ENCODE peak calls at places on chromosome 6, in four cellular contexts. C is GM23338, D is GM12878, Z is ascending aorta. H is an unnamed sample. For H3K27me3, the result is how much of the 10 kb centered on the place peaks cover.

GRCh38 chr6:149094934-149095341 is 222.6 kb upstream of the TAB2 start:
- DNase-seq in C (no peak), D (no peak), Z (no peak), H (no peak)

GRCh38 chr6:13391537-13391936 is 63.2 kb upstream of the TBC1D7 start:
- DNase-seq in Z (no peak), D (no peak), C (no peak), H (no peak)

GRCh38 chr6:54194067-54194466 is 82.8 kb downstream of the MLIP start:
- DNase-seq in D (no peak), C (peak), Z (no peak), H (no peak)

GRCh38 chr6:11609324-11610071 is 71.9 kb downstream of the TMEM170B start:
- DNase-seq in D (no peak), Z (peak), C (peak), H (no peak)

GRCh38 chr6:40894962-40895799 is 143.8 kb downstream of the UNC5CL start:
- DNase-seq in Z (no peak), D (no peak), C (peak), H (no peak)

GRCh38 chr6:79630883-79631799 is at the start of gene SH3BGRL2:
- DNase-seq in C (peak), Z (peak), D (no peak), H (peak)

GRCh38 chr6:81713205-81713604 is 39.3 kb downstream of the TENT5A start:
- DNase-seq in C (no peak), Z (no peak), D (no peak), H (no peak)

GRCh38 chr6:25601797-25602679 is 50.0 kb upstream of the SCGN start:
- DNase-seq in Z (no peak), D (no peak), C (peak), H (no peak)

GRCh38 chr6:121617388-121617787 is 181.9 kb downstream of the GJA1 start:
- DNase-seq in D (no peak), Z (no peak), C (no peak), H (no peak)

GRCh38 chr6:118644007-118644406 is 7.4 kb downstream of the CEP85L start:
- DNase-seq in Z (no peak), C (no peak), D (no peak), H (no peak)

GRCh38 chr6:124927806-124928205 is 34.4 kb upstream of the RNF217 start:
- DNase-seq in C (no peak), Z (no peak), D (no peak), H (no peak)

GRCh38 chr6:136991614-136992013 is 53.2 kb downstream of the IL20RA start:
- DNase-seq in C (no peak), D (no peak), Z (no peak), H (no peak)

GRCh38 chr6:98839788-98840361 is 5.5 kb downstream of the POU3F2 start:
- DNase-seq in Z (no peak), D (no peak), C (peak), H (no peak)

GRCh38 chr6:84575264-84575663 is 189.1 kb downstream of the TBX18 start:
- DNase-seq in D (peak), Z (no peak), C (no peak), H (peak)

GRCh38 chr6:44186691-44187025 is 28.0 kb downstream of the CAPN11 start:
- DNase-seq in Z (no peak), C (no peak), D (no peak), H (no peak)

GRCh38 chr6:89585156-89585555 is 53.4 kb downstream of the LYRM2 start:
- DNase-seq in C (no peak), D (no peak), Z (no peak), H (no peak)

GRCh38 chr6:38794682-38795081 is 79.6 kb downstream of the DNAH8 start:
- DNase-seq in Z (no peak), D (no peak), C (no peak), H (no peak)

GRCh38 chr6:79249136-79249535 is 14.7 kb upstream of the HMGN3 start:
- DNase-seq in D (no peak), C (no peak), Z (no peak), H (no peak)

GRCh38 chr6:166533205-166533824 is 53.2 kb downstream of the RAMACL start:
- DNase-seq in D (no peak), Z (no peak), C (no peak), H (no peak)

GRCh38 chr6:156731436-156731835 is 45.7 kb upstream of the ARID1B start:
- DNase-seq in Z (no peak), C (no peak), D (no peak), H (no peak)

GRCh38 chr6:113859349-113860164 is 2.4 kb downstream of the MARCKS start:
- DNase-seq in C (peak), D (no peak), Z (no peak), H (peak)

GRCh38 chr6:139409026-139409425 is 34.6 kb upstream of the CITED2 start:
- DNase-seq in D (no peak), C (no peak), Z (no peak), H (no peak)

GRCh38 chr6:49453221-49453620 is 9.8 kb downstream of the MMUT start:
- DNase-seq in D (no peak), C (peak), Z (no peak), H (no peak)

GRCh38 chr6:87029711-87030314 is 65.1 kb downstream of the CGA start:
- DNase-seq in Z (no peak), D (no peak), C (peak), H (no peak)

GRCh38 chr6:28208180-28208659 is 16.9 kb upstream of the ZSCAN9 start:
- DNase-seq in Z (no peak), D (no peak), C (peak), H (no peak)

GRCh38 chr6:11598687-11599086 is 61.1 kb downstream of the TMEM170B start:
- DNase-seq in D (no peak), C (no peak), Z (no peak), H (no peak)

DNA sequence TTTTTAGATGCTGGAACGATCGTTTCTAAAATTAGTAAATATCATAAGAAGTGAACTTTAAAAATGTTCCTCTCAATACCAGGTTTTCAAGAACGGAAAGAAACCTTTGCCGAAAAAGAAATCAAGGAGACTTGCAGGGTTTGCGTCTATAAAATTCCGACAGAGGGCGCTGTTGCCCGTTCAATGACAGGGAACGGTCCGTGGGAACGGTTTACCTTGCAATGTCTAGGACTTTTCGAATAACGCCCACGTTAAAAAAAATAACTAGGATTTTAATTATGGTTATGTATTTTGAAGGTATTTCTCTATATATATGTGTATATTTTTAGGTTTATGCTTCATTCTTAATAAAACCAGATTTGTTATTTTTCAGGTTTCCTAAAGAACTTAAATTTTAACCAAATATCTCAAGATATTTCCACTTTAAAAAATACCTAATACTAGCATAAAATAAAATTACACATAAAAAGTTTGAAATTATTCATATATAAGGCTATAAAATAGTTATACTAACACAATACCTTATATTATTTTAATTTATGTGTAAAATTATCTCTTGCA is 2.5 kb upstream of the TFAP2B start:
- DNase-seq in Z (no peak), D (peak), C (peak), H (peak)
- TF ChIP-seq CTCF in Z (peak), D (peak), C (peak), H (peak)

GRCh38 chr6:32195902-32196681 is 3.6 kb upstream of the GPSM3 start:
- DNase-seq in Z (peak), D (peak), C (peak), H (peak)

GRCh38 chr6:32198345-32198696 is 5.9 kb upstream of the GPSM3 start:
- DNase-seq in D (no peak), C (no peak), Z (no peak), H (no peak)

GRCh38 chr6:32194825-32195651 is 2.6 kb upstream of the GPSM3 start:
- DNase-seq in D (no peak), C (peak), Z (peak), H (no peak)

GRCh38 chr6:32195652-32195901 is 3.1 kb upstream of the GPSM3 start:
- DNase-seq in D (peak), C (peak), Z (peak), H (peak)

DNA sequence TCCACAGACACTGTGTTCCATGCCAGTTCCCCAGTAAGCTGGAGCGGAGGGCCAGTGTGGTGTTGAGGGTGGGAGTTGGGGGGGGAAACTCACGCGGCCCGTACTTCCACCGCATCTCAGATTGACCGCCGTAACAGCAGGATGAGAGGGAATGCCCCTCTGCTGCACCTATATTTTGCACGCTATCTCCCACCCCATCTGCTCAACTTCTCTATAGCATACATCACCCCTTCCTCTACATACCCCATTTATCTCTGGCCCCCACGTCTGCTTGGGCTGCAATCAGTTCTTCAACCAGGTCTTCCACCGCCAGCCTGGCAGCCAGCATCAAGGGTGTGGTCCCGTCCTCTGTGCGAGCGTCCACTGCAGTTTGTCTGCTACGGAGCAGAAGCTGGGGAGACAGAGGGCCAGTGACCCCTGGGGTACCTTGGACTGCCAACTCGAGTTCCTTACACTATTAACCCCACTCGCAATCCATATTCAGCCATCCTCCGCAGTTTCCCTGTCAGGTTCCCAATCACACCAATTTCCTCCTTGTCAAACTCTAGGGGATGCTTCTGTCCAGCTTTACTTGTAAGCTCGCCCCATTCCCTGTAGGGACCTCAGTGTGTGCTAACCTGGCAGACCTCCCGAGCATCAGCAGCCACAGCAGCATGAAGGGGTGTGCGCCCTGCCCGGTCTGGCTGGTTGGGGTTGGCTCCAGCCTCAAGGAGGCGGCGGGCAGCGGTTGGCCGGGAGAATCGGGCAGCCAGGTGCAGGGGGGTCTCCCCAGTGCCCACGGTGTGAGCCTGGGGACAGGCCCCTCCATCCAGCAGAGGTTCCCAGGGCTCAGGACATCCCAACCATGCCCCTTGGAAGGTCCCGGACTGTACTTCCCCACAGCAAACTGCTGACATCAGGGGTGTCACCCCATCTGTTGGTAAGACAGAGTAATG is 4.5 kb upstream of the GPSM3 start:
- DNase-seq in D (no peak), C (peak), Z (no peak), H (no peak)
- H3K4me3 ChIP-seq in D (peak), C (peak), Z (peak), H (peak)

GRCh38 chr6:15824851-15825250 is 162.0 kb upstream of the DTNBP1 start:
- DNase-seq in Z (no peak), D (no peak), C (no peak), H (no peak)

GRCh38 chr6:15826814-15827213 is 164.0 kb upstream of the DTNBP1 start:
- DNase-seq in C (no peak), D (no peak), Z (no peak), H (no peak)

GRCh38 chr6:15825332-15825930 is 162.6 kb upstream of the DTNBP1 start:
- DNase-seq in C (no peak), Z (no peak), D (no peak), H (no peak)

GRCh38 chr6:15822835-15823234 is 160.0 kb upstream of the DTNBP1 start:
- DNase-seq in C (no peak), D (no peak), Z (no peak), H (no peak)

GRCh38 chr6:15823838-15824414 is 161.1 kb upstream of the DTNBP1 start:
- DNase-seq in C (no peak), D (peak), Z (no peak), H (no peak)
- H3K27me3 ChIP-seq in C (under half), D (under half), Z (under half), H (under half)

DNA sequence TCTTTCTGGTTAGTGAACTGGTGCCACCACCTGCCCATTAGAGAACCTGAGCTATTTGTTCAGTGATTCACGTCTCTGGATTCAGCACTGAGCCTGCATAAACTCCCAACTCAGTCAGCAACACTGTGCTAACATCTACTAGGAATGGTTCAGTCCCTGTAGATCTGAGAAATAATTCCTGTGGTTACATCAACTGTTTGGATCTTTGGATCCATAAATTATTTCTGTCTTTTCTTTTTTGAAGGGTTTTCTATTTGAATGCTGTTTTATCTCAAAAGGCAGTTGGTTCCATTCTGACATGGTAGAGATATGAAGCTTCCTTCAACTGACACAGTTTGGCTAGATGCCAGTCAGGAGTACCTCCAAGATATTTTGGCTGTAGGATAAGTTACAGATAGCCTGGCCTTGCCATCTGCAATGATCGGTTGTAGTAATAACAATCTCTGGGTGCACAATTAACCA is 125.9 kb downstream of the TRMT11 start:
- DNase-seq in Z (no peak), D (no peak), C (no peak), H (no peak)
- TF ChIP-seq CTCF in Z (no peak), D (no peak), C (no peak), H (no peak)

GRCh38 chr6:3325210-3325609 is 66.5 kb downstream of the PSMG4 start:
- DNase-seq in D (no peak), C (no peak), Z (no peak), H (no peak)

GRCh38 chr6:3326179-3326971 is 67.6 kb downstream of the PSMG4 start:
- DNase-seq in D (no peak), Z (no peak), C (peak), H (no peak)

GRCh38 chr6:3323696-3324261 is 65.0 kb downstream of the PSMG4 start:
- DNase-seq in Z (no peak), C (no peak), D (no peak), H (no peak)

GRCh38 chr6:3323148-3323547 is 64.4 kb downstream of the PSMG4 start:
- DNase-seq in Z (no peak), C (no peak), D (no peak), H (no peak)

GRCh38 chr6:3324262-3324942 is 65.7 kb downstream of the PSMG4 start:
- DNase-seq in C (no peak), Z (no peak), D (peak), H (no peak)
- H3K4me3 ChIP-seq in C (no peak), Z (no peak), D (no peak), H (no peak)

GRCh38 chr6:55319961-55320690 is 7.1 kb upstream of the GFRAL start:
- DNase-seq in D (no peak), C (no peak), Z (no peak), H (no peak)
- H3K27me3 ChIP-seq in D (under half), C (under half), Z (under half), H (under half)

GRCh38 chr6:76275746-76276145 is 203.3 kb upstream of the IMPG1 start:
- DNase-seq in Z (no peak), C (peak), D (no peak), H (no peak)
- TF ChIP-seq CTCF in Z (no peak), C (peak), D (peak), H (no peak)

GRCh38 chr6:64948261-64948660 is 758.8 kb downstream of the EYS start:
- DNase-seq in C (no peak), Z (no peak), D (no peak), H (no peak)

GRCh38 chr6:64949257-64949656 is 757.8 kb downstream of the EYS start:
- DNase-seq in Z (no peak), D (no peak), C (peak), H (no peak)

GRCh38 chr6:64945450-64945849 is 761.6 kb downstream of the EYS start:
- DNase-seq in C (no peak), Z (no peak), D (no peak), H (no peak)
- H3K4me3 ChIP-seq in C (no peak), Z (no peak), D (no peak), H (no peak)

H was measured in GM06990.